ENCODE peak calls at places on chromosomes 3 and 15, in five cellular contexts. G, Y, J, K and I are unnamed samples.

GRCh38 chr3:154469585-154469984 is 39.6 kb upstream of the GPR149 start:
- DNase-seq in G (no peak), Y (no peak), J (no peak), K (no peak), I (no peak)

GRCh38 chr3:52399593-52399992 is 45.3 kb downstream of the SEMA3G start:
- DNase-seq in G (no peak), Y (peak), J (no peak), K (no peak), I (no peak)

GRCh38 chr15:92653836-92654524 is 1.6 kb downstream of the FAM174B start:
- DNase-seq in G (peak), Y (no peak), J (peak), K (no peak), I (peak)

GRCh38 chr15:85805392-85805791 is 10.7 kb upstream of the KLHL25 start:
- DNase-seq in G (no peak), Y (no peak), J (no peak), K (no peak), I (no peak)

GRCh38 chr3:108420926-108421325 is 89.5 kb downstream of the MYH15 start:
- DNase-seq in G (no peak), Y (no peak), J (no peak), K (no peak), I (no peak)

GRCh38 chr15:66452971-66453580 is 44.5 kb downstream of the SNAPC5 start:
- DNase-seq in G (no peak), Y (no peak), J (no peak), K (no peak), I (no peak)

GRCh38 chr3:107857854-107858253 is 233.0 kb downstream of the CD47 start:
- DNase-seq in G (no peak), Y (no peak), J (no peak), K (no peak), I (no peak)

GRCh38 chr3:76231258-76231657 is 445.9 kb upstream of the ZNF717 start:
- DNase-seq in G (no peak), Y (no peak), J (no peak), K (no peak), I (no peak)

GRCh38 chr3:164306042-164306441 is 772.3 kb downstream of the SI start:
- DNase-seq in G (no peak), Y (no peak), J (peak), K (no peak), I (no peak)

GRCh38 chr3:128240232-128240631 is 87.0 kb downstream of the EEFSEC start:
- DNase-seq in G (no peak), Y (no peak), J (no peak), K (no peak), I (no peak)